ENCODE peak calls at places on chromosomes 2 and 18, in six cellular contexts. G, I, M, H, F and W are unnamed samples.

GRCh38 chr2:102480273-102480672 is 7.2 kb downstream of the SLC9A4 start:
- DNase-seq in M (no peak), G (no peak), I (no peak), H (no peak), F (no peak), W (no peak)

GRCh38 chr2:96329416-96329815 is 4.3 kb downstream of the ITPRIPL1 start:
- DNase-seq in M (no peak), G (no peak), I (no peak), F (no peak), H (no peak), W (peak)

GRCh38 chr2:66575625-66576371 is 140.9 kb downstream of the MEIS1 start:
- DNase-seq in M (peak), H (peak), I (peak), F (peak), G (no peak), W (peak)

GRCh38 chr18:53567935-53568574 is 656.4 kb downstream of the MBD2 start:
- DNase-seq in I (no peak), H (no peak), F (no peak), G (no peak), M (no peak), W (peak)

GRCh38 chr18:43060020-43060419 is 55.5 kb downstream of the RIT2 start:
- DNase-seq in M (no peak), I (no peak), F (no peak), G (no peak), H (no peak), W (no peak)

GRCh38 chr2:98801286-98801685 is 70.4 kb upstream of the MGAT4A start:
- DNase-seq in G (no peak), H (no peak), F (no peak), I (no peak), M (no peak), W (no peak)

GRCh38 chr2:45616663-45617411 is 5.8 kb upstream of the SRBD1 start:
- DNase-seq in I (no peak), G (no peak), F (no peak), H (no peak), M (no peak), W (no peak)

GRCh38 chr2:158413581-158413980 is 43.0 kb downstream of the CCDC148 start:
- DNase-seq in H (no peak), F (no peak), I (no peak), G (no peak), M (no peak), W (no peak)

GRCh38 chr2:43270461-43270860 is 44.1 kb upstream of the ZFP36L2 start:
- DNase-seq in F (no peak), M (no peak), H (no peak), G (no peak), I (no peak), W (no peak)

GRCh38 chr2:122421777-122422176 is 666.3 kb downstream of the TSN start:
- DNase-seq in I (no peak), M (no peak), F (no peak), G (no peak), H (no peak), W (no peak)

GRCh38 chr2:101328474-101329007 is 20.0 kb upstream of the RNF149 start:
- DNase-seq in G (no peak), F (no peak), M (no peak), H (no peak), I (no peak), W (no peak)

GRCh38 chr18:22194151-22194598 is 24.8 kb downstream of the GATA6 start:
- DNase-seq in F (no peak), G (no peak), I (peak), M (peak), H (no peak), W (peak)

GRCh38 chr2:96409543-96410184 is 74.1 kb downstream of the NCAPH start:
- DNase-seq in F (peak), I (no peak), H (no peak), G (no peak), M (peak), W (peak)

GRCh38 chr2:158457826-158458616 is 1.3 kb downstream of the PKP4 start:
- DNase-seq in M (peak), F (peak), G (peak), H (peak), I (peak), W (peak)

GRCh38 chr2:128298846-128299507 is 19.7 kb downstream of the HS6ST1 start:
- DNase-seq in G (no peak), H (no peak), F (no peak), I (peak), M (peak), W (no peak)

GRCh38 chr18:3279201-3280185 is 17.6 kb downstream of the MYL12B start:
- DNase-seq in M (no peak), G (no peak), F (no peak), H (no peak), I (no peak), W (no peak)

GRCh38 chr2:143623270-143623669 is 494.1 kb downstream of the ARHGAP15 start:
- DNase-seq in I (no peak), M (no peak), F (no peak), G (no peak), H (no peak), W (no peak)

GRCh38 chr18:79538635-79539034 is 141.0 kb upstream of the CTDP1 start:
- DNase-seq in M (no peak), G (no peak), I (no peak), H (no peak), F (no peak), W (no peak)

GRCh38 chr2:200447139-200447855 is 62.6 kb downstream of the KCTD18 start:
- DNase-seq in G (no peak), H (no peak), I (no peak), F (no peak), M (no peak), W (no peak)

GRCh38 chr2:136248242-136248641 is 130.3 kb upstream of the CXCR4 start:
- DNase-seq in H (no peak), M (no peak), G (no peak), I (no peak), F (no peak), W (no peak)

GRCh38 chr2:42849311-42849710 is 56.9 kb upstream of the HAAO start:
- DNase-seq in I (no peak), H (no peak), F (no peak), M (peak), G (no peak), W (no peak)

GRCh38 chr2:18339326-18339725 is 221.1 kb downstream of the RDH14 start:
- DNase-seq in M (no peak), G (no peak), I (no peak), H (no peak), F (no peak), W (no peak)

GRCh38 chr2:240624950-240625621 is at the start of gene GPR35:
- DNase-seq in H (peak), M (peak), F (no peak), I (peak), G (peak), W (no peak)

GRCh38 chr2:240622631-240623235 is 2.5 kb upstream of the GPR35 start:
- DNase-seq in I (peak), H (no peak), F (peak), G (no peak), M (peak), W (peak)

GRCh38 chr2:240624011-240624949 is 1.0 kb upstream of the GPR35 start:
- DNase-seq in M (peak), F (peak), H (no peak), I (peak), G (no peak), W (no peak)

GRCh38 chr2:240620859-240621258 is 4.4 kb upstream of the GPR35 start:
- DNase-seq in H (no peak), M (no peak), I (no peak), F (peak), G (no peak), W (no peak)

GRCh38 chr2:240623531-240624010 is 1.7 kb upstream of the GPR35 start:
- DNase-seq in G (no peak), I (peak), M (no peak), F (peak), H (no peak), W (no peak)
- TF ChIP-seq CTCF in G (no peak), I (no peak), M (no peak), F (no peak), H (no peak), W (no peak)

GRCh38 chr2:224971214-224971613 is 71.1 kb downstream of the DOCK10 start:
- DNase-seq in I (no peak), F (no peak), M (no peak), G (no peak), H (peak), W (no peak)
- H3K27ac ChIP-seq in I (no peak), F (no peak), M (no peak), G (no peak), H (no peak), W (no peak)

DNA sequence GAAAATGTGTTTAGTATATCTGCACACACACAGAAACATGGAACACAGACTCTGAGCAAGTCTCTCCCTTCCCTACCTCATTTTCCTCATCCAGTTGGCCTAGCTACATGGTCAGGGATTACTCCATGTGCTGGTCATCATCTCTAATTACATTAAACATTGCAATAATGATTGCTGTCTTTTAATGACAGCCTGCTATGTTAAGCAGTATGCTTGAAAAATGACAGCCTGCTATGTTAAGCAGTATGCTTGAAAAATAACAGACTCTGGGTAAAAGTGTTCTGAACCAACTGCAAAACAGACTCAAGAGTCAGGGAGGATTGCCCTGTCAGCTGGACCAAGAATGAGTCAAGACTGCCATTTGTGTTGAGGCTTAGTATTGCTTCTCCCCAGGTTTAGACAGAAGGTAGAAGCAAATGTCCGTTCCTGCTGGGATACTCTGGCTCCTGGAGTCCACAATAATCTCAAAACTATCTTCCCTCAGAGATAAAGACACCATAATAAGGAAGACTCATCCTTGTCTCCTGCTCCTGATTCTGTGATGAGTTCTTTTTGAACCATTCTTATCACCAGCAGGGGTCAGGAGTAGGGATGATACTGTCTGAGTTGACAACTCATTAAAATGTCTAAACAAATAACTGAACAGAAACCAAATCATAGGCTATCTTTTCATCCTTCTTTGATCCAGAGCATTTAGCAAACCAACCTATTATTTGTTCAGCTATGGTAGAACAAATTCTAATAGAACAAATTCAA is 57.7 kb downstream of the CCDC93 start:
- DNase-seq in I (no peak), H (no peak), M (no peak), F (no peak), G (no peak), W (no peak)
- TF ChIP-seq CTCF in I (no peak), H (peak), M (no peak), F (no peak), G (no peak), W (no peak)

GRCh38 chr2:69581774-69582581 is 61.6 kb downstream of the AAK1 start:
- DNase-seq in F (peak), H (no peak), M (no peak), G (no peak), I (no peak), W (no peak)

GRCh38 chr2:69579561-69579960 is 64.0 kb downstream of the AAK1 start:
- DNase-seq in G (no peak), M (no peak), H (no peak), F (no peak), I (no peak), W (no peak)

GRCh38 chr2:69583434-69583833 is 60.1 kb downstream of the AAK1 start:
- DNase-seq in H (no peak), M (no peak), I (no peak), F (no peak), G (no peak), W (no peak)

GRCh38 chr2:69584127-69584889 is 59.2 kb downstream of the AAK1 start:
- DNase-seq in I (no peak), M (no peak), G (no peak), H (no peak), F (no peak), W (no peak)

DNA sequence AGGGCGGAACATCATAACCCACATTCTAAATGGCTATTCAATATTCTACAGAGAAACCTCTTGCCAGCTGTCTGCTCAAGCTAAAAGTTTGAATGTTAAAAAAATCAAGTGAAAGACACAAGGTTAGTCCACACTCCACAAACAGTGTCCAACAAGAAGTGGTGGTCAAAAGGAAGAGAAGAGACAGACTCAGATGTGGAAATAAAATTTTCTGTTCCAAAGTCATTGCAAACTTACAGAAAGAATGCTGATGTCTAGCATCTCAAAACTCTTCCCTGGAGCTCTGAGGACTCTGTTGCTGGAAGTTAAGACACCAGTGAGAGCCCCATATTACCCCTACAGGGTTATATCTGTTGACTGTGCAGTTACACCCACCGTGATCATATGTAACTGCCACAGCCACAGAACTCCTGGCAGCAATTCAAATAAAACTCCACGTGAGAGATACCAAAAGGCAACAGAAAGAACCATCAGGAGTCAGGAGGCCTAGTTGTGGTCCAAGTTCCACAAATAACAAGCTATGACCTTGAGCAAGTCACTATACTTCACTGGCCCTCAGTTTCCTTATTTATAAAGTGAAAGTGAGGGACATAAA is 60.9 kb downstream of the AAK1 start:
- DNase-seq in F (peak), M (no peak), H (no peak), I (no peak), G (no peak), W (peak)
- H3K27ac ChIP-seq in F (peak), M (no peak), H (no peak), I (peak), G (no peak), W (no peak)

GRCh38 chr2:154720642-154721041 is 22.1 kb downstream of the KCNJ3 start:
- DNase-seq in H (no peak), I (no peak), M (no peak), F (no peak), G (no peak), W (no peak)

DNA sequence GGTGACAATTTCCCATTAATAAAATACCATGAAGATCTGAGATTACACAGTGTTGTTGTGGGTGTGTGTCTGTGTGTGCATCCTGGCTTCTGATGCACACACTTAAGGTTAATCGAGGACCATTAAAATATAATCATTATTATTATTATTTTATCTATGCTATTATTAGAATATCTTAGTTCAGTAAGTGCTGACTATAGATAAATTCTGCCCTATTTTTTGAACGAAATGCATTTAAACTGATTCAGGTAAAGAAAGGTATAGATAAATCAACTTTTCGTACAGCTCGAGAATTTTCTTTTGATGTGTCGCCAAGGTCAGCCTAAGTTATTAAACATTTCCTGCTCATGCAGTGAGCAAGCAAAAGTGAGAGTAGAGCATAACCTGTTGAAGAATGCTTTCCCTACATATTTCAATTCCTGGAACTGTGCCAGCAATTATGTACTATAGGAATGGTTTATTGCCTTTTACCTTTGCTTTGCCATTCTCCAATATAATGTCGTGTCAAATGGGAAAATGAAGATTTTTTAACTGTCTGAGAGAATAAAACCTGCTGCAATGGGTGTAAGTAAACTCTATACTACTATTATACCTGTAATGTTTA is 25.8 kb downstream of the KCNJ3 start:
- DNase-seq in G (no peak), I (no peak), H (no peak), F (no peak), M (no peak), W (no peak)
- TF ChIP-seq CTCF in G (no peak), I (no peak), H (no peak), F (no peak), M (no peak), W (no peak)

DNA sequence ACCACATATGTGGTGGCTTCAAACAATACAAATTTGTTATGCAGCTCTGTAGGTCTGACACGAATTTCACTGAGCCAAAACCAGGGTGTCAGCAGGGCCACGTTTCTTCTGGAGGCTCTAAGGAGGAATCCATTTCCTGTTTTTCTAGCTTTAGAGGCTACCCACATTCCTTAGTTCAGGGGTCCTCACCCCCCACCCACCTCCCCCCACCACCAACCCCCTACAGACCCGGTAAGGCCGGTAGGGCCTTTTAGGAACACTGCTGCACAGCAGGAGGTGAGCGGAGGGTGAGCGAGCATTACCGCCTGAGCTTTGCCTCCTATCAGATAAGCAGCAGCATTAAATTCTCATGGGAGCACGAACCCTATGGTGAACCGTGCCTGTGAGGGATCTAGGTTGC is 10.6 kb upstream of the SLC39A10 start:
- DNase-seq in H (peak), F (no peak), G (no peak), I (no peak), M (no peak), W (no peak)
- H3K27ac ChIP-seq in H (peak), F (no peak), G (no peak), I (no peak), M (no peak), W (no peak)

DNA sequence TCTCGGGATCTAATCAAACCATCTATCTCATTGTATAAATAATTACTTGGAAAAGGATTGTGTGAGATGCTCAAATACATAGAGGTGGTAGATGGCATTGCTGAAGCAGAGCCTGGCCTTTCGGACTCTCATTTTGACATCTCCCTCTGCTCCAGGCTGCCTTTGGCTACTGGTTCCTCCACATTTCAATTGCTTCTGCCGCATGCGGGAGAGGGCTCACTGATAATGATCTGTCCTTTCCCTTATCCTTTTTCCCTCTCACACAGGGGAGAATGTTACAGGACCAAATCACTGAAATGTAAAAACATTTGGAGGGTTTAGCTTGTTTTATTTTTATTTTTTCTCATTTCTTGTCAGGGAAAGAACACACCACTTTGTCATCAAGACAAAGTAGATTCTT is 380.6 kb upstream of the UBE2E3 start:
- DNase-seq in G (no peak), I (no peak), M (no peak), F (no peak), H (no peak), W (no peak)
- TF ChIP-seq CTCF in G (no peak), I (no peak), M (no peak), F (no peak), H (no peak), W (no peak)

DNA sequence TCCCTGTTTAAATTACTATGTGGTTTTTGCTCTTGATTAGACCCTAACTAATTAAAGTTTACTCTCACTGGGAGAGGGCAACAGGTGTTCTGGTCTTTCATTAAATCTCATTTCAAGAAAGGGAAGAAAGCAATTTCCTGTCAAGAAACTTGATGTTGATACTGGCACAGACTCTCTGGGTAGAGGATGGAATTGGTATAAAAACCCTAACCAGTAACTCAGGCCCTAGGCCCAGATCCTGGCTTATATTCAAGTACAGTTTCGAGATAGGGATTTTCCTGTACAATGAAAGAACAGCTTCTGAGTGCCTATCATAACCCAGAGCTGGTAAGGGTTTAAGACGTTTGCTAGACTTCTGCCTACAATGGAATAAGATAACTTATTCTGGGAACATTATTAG is 61.6 kb upstream of the ACYP2 start:
- DNase-seq in I (no peak), G (no peak), F (no peak), M (no peak), H (no peak), W (no peak)
- H3K27ac ChIP-seq in I (no peak), G (peak), F (no peak), M (no peak), H (no peak), W (no peak)